ENCODE peak calls at places on chromosomes 6 and 20, in ten cellular contexts. P is ovary; S is kidney; C is AG04450; O is upper lobe of right lung; D is choroid plexus epithelial cell; I is CD8-positive, alpha-beta T cell; L is GM23338; X is sigmoid colon; M is kidney epithelial cell. Y is an unnamed sample.

GRCh38 chr6:110367825-110368224 is 9.7 kb upstream of the METTL24 start:
- DNase-seq in P (no peak), S (no peak), C (no peak), O (no peak), D (no peak), I (no peak), L (no peak), X (no peak), M (no peak), Y (no peak)

GRCh38 chr20:36266189-36266588 is 29.9 kb downstream of the AAR2 start:
- DNase-seq in P (no peak), S (no peak), C (no peak), O (no peak), D (no peak), I (no peak), L (no peak), X (no peak), M (no peak), Y (no peak)

GRCh38 chr6:157755752-157756411 is 67.2 kb upstream of the SNX9 start:
- DNase-seq in P (no peak), S (no peak), C (no peak), O (no peak), D (no peak), I (no peak), L (no peak), X (no peak), M (no peak), Y (no peak)

GRCh38 chr20:38723982-38724602 is at the start of gene SLC32A1:
- DNase-seq in P (no peak), S (no peak), C (no peak), O (no peak), D (no peak), I (no peak), L (peak), X (no peak), M (no peak), Y (no peak)

GRCh38 chr20:60935971-60936370 is 316.1 kb upstream of the CDH4 start:
- DNase-seq in P (no peak), S (no peak), C (no peak), O (no peak), D (no peak), I (no peak), L (peak), X (no peak), M (no peak), Y (no peak)

GRCh38 chr20:23641936-23642751 is 4.4 kb upstream of the CST3 start:
- DNase-seq in P (peak), S (no peak), C (peak), O (no peak), D (peak), I (no peak), L (no peak), X (peak), M (peak), Y (peak)

GRCh38 chr6:36642913-36643817 is 35.3 kb upstream of the CDKN1A start:
- DNase-seq in P (peak), S (peak), C (peak), O (no peak), D (peak), I (no peak), L (no peak), X (peak), M (peak), Y (peak)

GRCh38 chr20:64077876-64078551 is 1.3 kb downstream of the RGS19 start:
- DNase-seq in P (no peak), S (no peak), C (no peak), O (no peak), D (no peak), I (no peak), L (peak), X (no peak), M (no peak), Y (no peak)

GRCh38 chr20:43238833-43239232 is 49.1 kb upstream of the PTPRT start:
- DNase-seq in P (no peak), S (no peak), C (no peak), O (no peak), D (no peak), I (no peak), L (no peak), X (no peak), M (no peak), Y (no peak)

GRCh38 chr6:4805553-4806307 is 29.5 kb downstream of the CDYL start:
- DNase-seq in P (peak), S (peak), C (no peak), O (peak), D (peak), I (no peak), L (peak), X (peak), M (no peak), Y (peak)

GRCh38 chr6:27188206-27188884 is 59.2 kb upstream of the PRSS16 start:
- DNase-seq in P (peak), S (no peak), C (no peak), O (peak), D (peak), I (no peak), L (peak), X (peak), M (peak), Y (peak)

GRCh38 chr6:96942676-96943075 is 18.1 kb downstream of the KLHL32 start:
- DNase-seq in P (no peak), S (no peak), C (no peak), O (no peak), D (no peak), I (no peak), L (no peak), X (no peak), M (no peak), Y (no peak)

GRCh38 chr6:131382646-131383045 is 190.4 kb upstream of the ARG1 start:
- DNase-seq in P (no peak), S (no peak), C (no peak), O (no peak), D (no peak), I (no peak), L (no peak), X (no peak), M (no peak), Y (no peak)

GRCh38 chr6:132020138-132020551 is 69.0 kb upstream of the CCN2 start:
- DNase-seq in P (peak), S (peak), C (no peak), O (peak), D (peak), I (no peak), L (no peak), X (peak), M (no peak), Y (peak)

GRCh38 chr6:101614774-101615173 is 221.3 kb downstream of the GRIK2 start:
- DNase-seq in P (no peak), S (no peak), C (peak), O (no peak), D (peak), I (no peak), L (peak), X (no peak), M (peak), Y (peak)

GRCh38 chr6:38713812-38714211 is 1.3 kb upstream of the DNAH8 start:
- DNase-seq in P (no peak), S (no peak), C (no peak), O (no peak), D (no peak), I (no peak), L (peak), X (no peak), M (no peak), Y (no peak)

GRCh38 chr6:9204171-9204570 is 768.8 kb upstream of the SLC35B3 start:
- DNase-seq in P (no peak), S (no peak), C (peak), O (no peak), D (peak), I (no peak), L (no peak), X (no peak), M (peak), Y (peak)

GRCh38 chr6:21393426-21394165 is 200.0 kb upstream of the SOX4 start:
- DNase-seq in P (no peak), S (no peak), C (no peak), O (no peak), D (no peak), I (no peak), L (no peak), X (no peak), M (no peak), Y (no peak)

GRCh38 chr6:25564953-25565352 is 87.1 kb upstream of the SCGN start:
- DNase-seq in P (no peak), S (no peak), C (no peak), O (no peak), D (no peak), I (no peak), L (no peak), X (no peak), M (no peak), Y (no peak)

GRCh38 chr6:57021086-57021720 is 25.3 kb upstream of the KIAA1586 start:
- DNase-seq in P (no peak), S (no peak), C (peak), O (no peak), D (peak), I (no peak), L (peak), X (no peak), M (peak), Y (peak)

GRCh38 chr20:46087161-46087560 is 2.6 kb downstream of the NCOA5 start:
- DNase-seq in P (no peak), S (no peak), C (no peak), O (no peak), D (peak), I (no peak), L (no peak), X (no peak), M (no peak), Y (peak)
- TF ChIP-seq CTCF in P (no peak), S (peak), C (peak), O (peak), D (peak), I (peak), L (peak), X (peak), M (peak), Y (peak)

GRCh38 chr6:138115877-138116660 is 8.8 kb upstream of the PERP start:
- DNase-seq in P (peak), S (peak), C (peak), O (no peak), D (peak), I (no peak), L (peak), X (peak), M (peak), Y (peak)

GRCh38 chr6:138110229-138110628 is 3.0 kb upstream of the PERP start:
- DNase-seq in P (no peak), S (no peak), C (no peak), O (no peak), D (no peak), I (no peak), L (no peak), X (no peak), M (no peak), Y (no peak)

GRCh38 chr6:138115191-138115590 is 8.0 kb upstream of the PERP start:
- DNase-seq in P (no peak), S (no peak), C (no peak), O (no peak), D (no peak), I (no peak), L (no peak), X (no peak), M (no peak), Y (no peak)

GRCh38 chr6:138116661-138116999 is 9.4 kb upstream of the PERP start:
- DNase-seq in P (no peak), S (no peak), C (no peak), O (no peak), D (no peak), I (no peak), L (no peak), X (no peak), M (no peak), Y (no peak)

DNA sequence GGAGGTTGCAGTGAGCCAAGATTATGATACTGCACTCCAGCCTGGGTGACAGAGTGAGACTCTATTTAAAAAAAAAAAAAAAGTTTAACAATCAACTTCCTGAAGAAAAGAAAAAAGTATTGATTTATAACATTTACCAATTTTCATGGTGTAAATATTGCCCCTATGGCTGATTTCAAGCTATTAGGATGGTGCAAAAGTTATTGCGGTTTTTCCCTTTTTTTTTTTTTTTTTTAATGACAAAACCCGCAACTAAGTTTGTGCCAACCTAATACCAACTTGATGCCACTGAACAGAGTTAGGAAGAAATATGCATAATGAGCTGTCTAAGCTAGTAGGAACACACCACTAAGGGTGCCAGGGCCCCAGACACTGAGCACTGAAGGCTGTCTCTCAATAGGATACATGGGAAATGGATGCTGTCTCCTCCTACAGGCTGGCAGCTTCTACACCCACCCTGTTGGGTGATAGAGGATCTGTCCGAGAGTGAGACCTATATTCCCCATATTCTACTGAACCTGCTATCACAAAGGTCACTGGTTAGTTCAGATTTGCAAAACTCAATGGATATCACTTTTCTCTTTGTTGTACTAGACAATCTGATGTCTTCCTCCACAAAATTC is 6.5 kb upstream of the PERP start:
- DNase-seq in P (no peak), S (no peak), C (no peak), O (no peak), D (no peak), I (no peak), L (no peak), X (no peak), M (no peak), Y (no peak)
- H3K4me3 ChIP-seq in P (no peak), S (no peak), C (no peak), O (no peak), D (no peak), I (no peak), L (no peak), X (no peak), M (no peak), Y (no peak)

DNA sequence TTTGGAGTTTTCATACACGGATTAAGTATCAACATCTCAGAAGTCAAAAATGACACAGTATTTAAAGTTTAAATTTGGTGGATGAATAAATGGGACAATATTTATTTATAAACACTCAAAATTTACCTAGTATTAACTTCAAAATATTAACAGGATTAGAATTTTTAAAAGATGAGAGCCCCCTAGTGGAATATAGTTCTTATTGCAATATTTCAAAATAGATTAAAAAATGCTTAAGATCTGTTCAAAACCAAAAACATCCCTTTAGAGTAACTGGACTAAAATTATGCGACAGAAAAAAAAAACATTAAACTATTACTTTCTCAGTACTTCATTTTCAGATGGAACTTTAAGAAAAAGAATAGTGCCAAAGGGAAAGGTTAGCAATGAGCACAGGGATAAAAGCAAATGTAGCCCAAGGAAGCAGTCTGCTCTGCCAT is 56.6 kb downstream of the SNX14 start:
- DNase-seq in P (no peak), S (no peak), C (no peak), O (no peak), D (peak), I (no peak), L (no peak), X (no peak), M (no peak), Y (peak)
- TF ChIP-seq CTCF in P (peak), S (no peak), C (peak), O (peak), D (peak), I (peak), L (peak), X (no peak), M (peak), Y (peak)

GRCh38 chr6:89411269-89412070 is 603 bp downstream of the RRAGD start:
- DNase-seq in P (peak), S (peak), C (no peak), O (peak), D (no peak), I (no peak), L (peak), X (peak), M (no peak), Y (no peak)

GRCh38 chr6:89412071-89413005 is at the start of gene RRAGD:
- DNase-seq in P (peak), S (peak), C (no peak), O (peak), D (no peak), I (peak), L (peak), X (peak), M (no peak), Y (peak)

GRCh38 chr6:89411019-89411268 is 1.1 kb downstream of the RRAGD start:
- DNase-seq in P (no peak), S (no peak), C (no peak), O (no peak), D (no peak), I (no peak), L (peak), X (peak), M (no peak), Y (no peak)

GRCh38 chr6:89410231-89411018 is 1.6 kb downstream of the RRAGD start:
- DNase-seq in P (no peak), S (no peak), C (no peak), O (no peak), D (no peak), I (no peak), L (peak), X (no peak), M (no peak), Y (no peak)

DNA sequence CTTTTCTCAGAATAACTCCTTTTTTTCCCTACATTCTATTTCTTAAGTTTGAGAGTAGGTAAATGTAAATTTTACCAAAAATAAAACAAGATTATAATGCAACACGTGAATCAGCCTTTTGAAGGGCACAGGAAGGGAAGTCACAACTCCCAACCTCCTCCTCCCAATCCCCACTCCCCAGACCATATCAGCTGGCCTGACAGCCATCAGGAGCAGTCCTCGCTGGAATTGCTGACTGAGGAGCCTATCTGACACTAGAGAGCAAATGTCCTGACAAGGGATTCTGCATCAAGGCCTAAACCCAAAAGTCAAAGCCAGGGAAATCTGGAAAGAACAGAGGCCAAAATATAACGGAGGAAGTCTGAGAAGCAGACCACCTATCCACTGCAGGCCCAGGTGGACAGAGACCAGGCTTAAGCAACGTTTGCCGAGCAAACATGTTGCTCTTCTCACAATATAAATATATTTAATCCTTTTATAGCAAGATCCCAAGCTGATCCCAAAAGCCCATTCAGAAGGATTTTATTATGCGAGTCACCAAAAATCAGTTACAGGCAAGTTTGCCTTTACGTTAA is 2.5 kb downstream of the RRAGD start:
- DNase-seq in P (no peak), S (no peak), C (no peak), O (no peak), D (no peak), I (no peak), L (peak), X (no peak), M (no peak), Y (no peak)
- H3K4me3 ChIP-seq in P (no peak), S (peak), C (no peak), O (no peak), D (no peak), I (no peak), L (peak), X (no peak), M (no peak), Y (no peak)

DNA sequence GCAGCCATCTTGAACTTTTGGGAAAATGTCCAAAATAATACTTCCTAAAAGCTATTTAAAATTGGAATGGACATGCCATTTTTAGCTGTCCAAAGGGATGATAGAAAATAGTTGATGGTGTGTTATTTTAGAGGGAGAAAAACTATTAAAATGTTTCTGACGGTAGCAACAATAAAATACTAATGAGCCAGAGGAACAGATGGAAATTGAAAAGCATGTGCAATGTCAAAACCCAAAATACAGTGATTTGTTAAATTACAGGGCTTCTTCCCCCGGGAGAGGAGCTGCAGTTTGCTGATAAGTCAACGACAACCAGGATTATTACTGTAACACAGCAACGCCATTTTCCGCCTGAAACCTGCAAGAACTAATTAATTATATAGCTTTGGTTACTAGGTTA is 179.7 kb upstream of the SPTLC3 start:
- DNase-seq in P (no peak), S (no peak), C (no peak), O (no peak), D (no peak), I (no peak), L (no peak), X (no peak), M (no peak), Y (no peak)
- TF ChIP-seq CTCF in P (no peak), S (no peak), C (no peak), O (no peak), D (no peak), I (no peak), L (no peak), X (no peak), M (no peak), Y (no peak)

GRCh38 chr6:167541544-167541943 is 216.7 kb downstream of the TTLL2 start:
- DNase-seq in P (no peak), S (no peak), C (no peak), O (no peak), D (no peak), I (no peak), L (no peak), X (no peak), M (no peak), Y (no peak)

GRCh38 chr6:167547751-167548150 is 222.9 kb downstream of the TTLL2 start:
- DNase-seq in P (no peak), S (no peak), C (no peak), O (no peak), D (peak), I (no peak), L (no peak), X (no peak), M (no peak), Y (no peak)

GRCh38 chr6:167546611-167547327 is 221.9 kb downstream of the TTLL2 start:
- DNase-seq in P (no peak), S (peak), C (no peak), O (no peak), D (no peak), I (no peak), L (no peak), X (no peak), M (peak), Y (no peak)

GRCh38 chr6:167547328-167547692 is 222.4 kb downstream of the TTLL2 start:
- DNase-seq in P (no peak), S (no peak), C (no peak), O (no peak), D (no peak), I (no peak), L (no peak), X (no peak), M (no peak), Y (no peak)

DNA sequence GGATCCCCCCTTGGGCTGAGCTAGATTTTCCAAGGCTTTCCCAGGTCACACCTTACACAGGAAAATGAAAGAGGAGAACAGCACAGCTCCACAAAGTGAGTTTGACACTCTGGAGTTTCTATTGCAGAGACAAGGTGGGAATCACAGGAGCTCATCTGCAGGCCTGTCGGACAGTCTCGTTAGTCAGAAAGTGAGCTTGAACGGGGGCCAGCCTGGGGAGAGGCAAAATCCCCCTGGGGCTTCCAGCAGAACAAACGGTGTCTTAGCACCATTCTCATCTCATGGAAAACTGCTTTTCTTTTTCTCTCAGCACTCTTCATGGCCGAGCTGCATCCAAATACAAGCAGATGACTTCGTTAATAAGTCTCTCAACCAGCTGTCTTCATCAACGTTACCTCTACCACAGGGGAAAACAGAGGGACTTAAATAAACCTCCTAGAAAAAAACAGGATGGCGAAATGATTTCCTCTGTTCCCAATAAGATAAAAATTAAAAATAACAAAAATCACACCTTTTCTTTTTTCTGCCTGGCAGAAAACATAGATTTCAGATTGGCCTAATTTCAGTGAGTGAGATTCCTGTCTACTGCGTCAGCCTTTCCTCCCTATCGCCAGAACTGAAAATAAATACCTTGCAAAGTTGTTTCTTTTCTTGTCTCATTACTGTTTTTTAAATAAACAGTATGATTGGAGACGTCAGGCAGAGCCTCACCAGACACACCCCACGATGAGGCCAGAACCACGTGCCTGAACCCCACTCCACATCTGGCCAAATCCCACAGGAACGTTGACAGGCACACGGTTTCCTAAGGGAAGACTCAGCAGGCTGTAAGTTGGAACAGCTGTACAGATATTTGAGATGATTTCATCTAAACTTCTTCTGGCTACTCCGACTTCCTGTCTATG is 219.0 kb downstream of the TTLL2 start:
- DNase-seq in P (peak), S (no peak), C (no peak), O (no peak), D (peak), I (no peak), L (no peak), X (peak), M (no peak), Y (peak)
- H3K4me3 ChIP-seq in P (no peak), S (no peak), C (no peak), O (no peak), D (peak), I (no peak), L (no peak), X (no peak), M (no peak), Y (no peak)

Y was measured in fibroblast of villous mesenchyme.